ENCODE peak calls at places on chromosomes 5 and 9, in six cellular contexts. N is IMR-90, M is trophoblast cell, F is H1, Y is mesendoderm, J is H9. H is an unnamed sample.
A peak's percentile ranks its signal among the peaks of the same experiment; 100 is the strongest.

GRCh38 chr5:1293997-1294838 is 650 bp downstream of the TERT start:
- DNase-seq in N (no peak), F (peak; percentile 78), J (peak; percentile 66), M (no peak), Y (peak; percentile 40), H (no peak)

GRCh38 chr5:42665857-42666256 is 90.8 kb upstream of the CCDC152 start:
- DNase-seq in M (no peak), J (no peak), Y (no peak), F (no peak), N (no peak), H (no peak)

GRCh38 chr5:172133359-172134029 is 54.5 kb downstream of the STK10 start:
- DNase-seq in Y (peak; percentile 72), N (peak; percentile 92), J (no peak), M (peak; percentile 97), F (no peak), H (peak; percentile 91)

GRCh38 chr9:116464987-116465571 is 222.0 kb upstream of the TRIM32 start:
- DNase-seq in M (no peak), N (no peak), Y (no peak), F (no peak), J (no peak), H (no peak)

GRCh38 chr5:32144637-32145207 is 29.4 kb downstream of the GOLPH3 start:
- DNase-seq in N (no peak), F (no peak), J (no peak), Y (no peak), M (no peak), H (no peak)

GRCh38 chr9:120875954-120876841 is 790 bp downstream of the PHF19 start:
- DNase-seq in J (peak; percentile 83), M (peak; percentile 26), F (peak; percentile 85), Y (peak; percentile 72), N (peak; percentile 85), H (peak; percentile 87)

GRCh38 chr9:20662156-20662555 is 21.9 kb upstream of the FOCAD start:
- DNase-seq in N (no peak), J (no peak), F (no peak), Y (no peak), M (no peak), H (no peak)

GRCh38 chr5:154191467-154192261 is 1.1 kb downstream of the GALNT10 start:
- DNase-seq in M (no peak), F (no peak), Y (no peak), J (no peak), N (peak; percentile 59), H (peak; percentile 62)

GRCh38 chr9:84136119-84136868 is 155.7 kb downstream of the RMI1 start:
- DNase-seq in J (no peak), Y (peak; percentile 22), N (peak; percentile 29), M (peak; percentile 44), F (no peak), H (peak; percentile 78)

DNA sequence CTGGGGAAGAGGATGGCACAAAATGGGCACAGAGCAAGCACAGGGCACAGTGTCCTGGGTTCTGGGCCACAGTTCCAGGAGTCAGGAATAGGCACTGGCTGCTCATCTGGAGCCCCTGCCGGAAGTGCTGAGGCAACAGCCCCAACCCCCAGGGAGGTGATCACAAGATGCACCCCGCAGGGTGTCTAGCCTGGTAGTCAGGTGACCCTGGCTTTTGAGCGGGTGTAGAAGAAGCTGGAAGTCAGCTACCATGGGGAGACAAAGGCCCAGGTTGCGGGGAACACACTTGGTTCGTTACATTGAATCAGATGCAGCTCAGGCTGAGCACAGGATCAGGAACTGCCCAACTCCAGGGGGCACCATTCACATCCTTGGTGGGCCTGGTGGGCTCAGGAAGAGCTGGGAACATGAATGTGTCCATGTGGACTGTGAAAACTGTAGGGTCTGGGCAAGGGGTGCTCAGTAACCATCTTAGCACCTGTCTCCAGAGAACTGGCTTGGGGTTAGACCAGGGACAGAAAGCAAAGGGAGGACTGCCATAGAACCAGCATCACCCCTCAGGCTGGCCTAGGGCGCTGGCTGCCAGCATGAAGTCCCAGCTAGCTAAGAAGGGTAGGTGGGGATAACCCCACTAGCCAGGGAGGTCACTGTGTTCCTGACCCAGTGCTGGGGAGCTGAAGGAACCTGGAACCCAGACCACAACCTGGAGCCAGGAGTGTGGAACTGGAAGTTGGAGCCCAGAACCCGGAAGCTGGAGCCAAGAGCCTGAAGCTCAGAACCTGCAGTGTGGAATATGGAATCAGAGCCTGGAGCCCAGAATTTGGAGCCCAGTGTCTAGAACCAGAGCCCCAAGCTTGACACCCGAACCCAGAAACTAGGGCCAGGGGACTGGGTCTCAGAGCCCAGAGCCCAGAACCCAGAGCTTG is 6.1 kb upstream of the SLC34A1 start:
- DNase-seq in N (no peak), M (no peak), Y (no peak), F (no peak), J (no peak), H (no peak)
- H4K8ac ChIP-seq in N (no peak overlapping the region), M (no peak overlapping the region), Y (no peak overlapping the region), F (peak overlapping the region; percentile 57), J (no peak overlapping the region), H (no peak overlapping the region)

DNA sequence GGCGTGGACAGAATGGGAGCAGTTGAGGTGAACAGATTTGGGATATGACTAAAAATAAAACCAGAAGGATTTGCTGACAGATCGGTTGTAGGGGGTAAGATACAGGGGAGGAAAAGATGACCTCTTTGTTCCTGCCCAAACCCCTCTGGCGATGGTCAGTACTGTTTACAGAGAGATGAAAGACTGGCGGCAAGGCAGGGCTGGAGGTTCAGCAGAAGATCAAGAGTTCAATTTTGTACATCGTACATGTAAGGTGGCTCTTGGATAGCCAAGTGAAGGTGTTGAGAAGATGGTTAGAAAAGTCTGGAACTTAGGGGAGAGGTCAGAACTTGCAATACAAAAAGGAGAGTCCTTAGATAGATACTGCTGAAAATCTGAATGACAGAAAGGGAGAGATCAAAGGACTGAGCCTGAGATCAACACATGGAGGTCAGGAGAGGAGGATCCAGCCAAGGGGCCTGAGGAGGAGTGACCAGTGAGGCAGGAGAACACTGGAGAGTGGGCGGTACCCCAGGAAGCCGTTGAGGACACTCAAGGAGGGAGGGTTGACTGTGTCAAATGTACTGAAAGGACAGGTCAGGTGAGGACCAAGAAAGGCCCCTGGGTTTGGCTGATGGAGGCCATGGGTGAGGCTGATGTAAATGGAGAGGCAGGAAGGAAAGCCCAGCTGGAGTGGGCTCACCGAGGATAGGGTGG is 7.1 kb downstream of the IL4 start:
- DNase-seq in Y (no peak), J (peak; percentile 17), M (no peak), N (no peak), F (no peak), H (no peak)
- H4K8ac ChIP-seq in Y (no peak overlapping the region), J (no peak overlapping the region), M (no peak overlapping the region), N (no peak overlapping the region), F (no peak overlapping the region), H (no peak overlapping the region)

GRCh38 chr5:147509041-147509709 is 693 bp downstream of the DPYSL3 start:
- DNase-seq in M (no peak), J (peak; percentile 53), Y (peak; percentile 50), F (peak; percentile 63), N (peak; percentile 16), H (peak; percentile 43)
- H4K8ac ChIP-seq in M (no peak overlapping the region), J (no peak overlapping the region), Y (no peak overlapping the region), F (peak overlapping the region; percentile 69), N (no peak overlapping the region), H (peak overlapping the region; percentile 10)

GRCh38 chr9:95875305-95876137 is at the start of gene ERCC6L2:
- DNase-seq in M (peak; percentile 96), Y (peak; percentile 100), N (peak; percentile 99), F (peak; percentile 94), J (peak; percentile 98), H (peak; percentile 99)
- H4K8ac ChIP-seq in M (peak within 1 kb of the TSS; percentile 96), Y (peak within 1 kb of the TSS; percentile 92), N (peak within 1 kb of the TSS; percentile 100), F (peak within 1 kb of the TSS; percentile 100), J (no peak within 1 kb of the TSS), H (peak within 1 kb of the TSS; percentile 100)

DNA sequence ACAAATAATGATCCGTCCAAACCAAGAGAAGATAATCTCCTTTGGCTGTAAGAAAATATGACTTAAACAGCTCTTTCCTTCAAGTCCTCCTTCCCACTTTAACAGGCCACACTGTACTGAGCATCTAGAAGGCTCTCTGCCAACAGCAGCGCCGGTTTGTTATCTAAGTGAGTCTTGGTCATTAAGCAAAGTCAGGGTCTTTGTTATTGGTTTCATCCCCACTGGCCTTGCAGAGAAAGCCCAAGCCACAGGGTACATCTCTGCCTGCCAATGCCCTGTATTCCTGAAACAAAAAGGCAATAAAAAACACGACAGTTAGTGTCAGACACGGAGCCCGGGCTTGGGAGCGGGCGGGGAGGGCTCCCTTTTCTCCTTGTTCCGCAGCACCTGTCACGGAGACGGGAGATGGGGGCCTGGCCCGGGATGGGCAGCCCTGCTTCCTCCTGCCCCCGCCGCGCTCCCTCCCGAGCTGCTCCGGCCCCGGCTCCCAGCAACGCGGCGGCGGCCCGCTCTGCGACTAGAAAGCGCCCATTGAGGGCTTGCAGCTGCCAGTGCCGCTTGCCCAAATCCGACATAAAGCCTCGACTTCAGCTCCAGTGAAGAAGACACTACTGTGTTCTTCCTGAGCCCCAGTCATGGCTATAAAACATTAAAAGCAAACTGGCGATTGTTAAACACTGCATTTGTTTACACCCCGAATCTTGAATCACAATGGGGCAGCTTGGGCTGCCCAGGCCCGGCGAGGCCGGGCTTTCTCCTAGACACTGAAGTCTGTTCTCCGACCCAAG is 28.1 kb upstream of the PIK3R1 start:
- DNase-seq in M (no peak), Y (peak; percentile 58), F (peak; percentile 81), N (peak; percentile 22), J (peak; percentile 73), H (peak; percentile 18)
- H4K8ac ChIP-seq in M (peak overlapping the region; percentile 11), Y (no peak overlapping the region), F (peak overlapping the region; percentile 86), N (no peak overlapping the region), J (no peak overlapping the region), H (peak overlapping the region; percentile 88)

DNA sequence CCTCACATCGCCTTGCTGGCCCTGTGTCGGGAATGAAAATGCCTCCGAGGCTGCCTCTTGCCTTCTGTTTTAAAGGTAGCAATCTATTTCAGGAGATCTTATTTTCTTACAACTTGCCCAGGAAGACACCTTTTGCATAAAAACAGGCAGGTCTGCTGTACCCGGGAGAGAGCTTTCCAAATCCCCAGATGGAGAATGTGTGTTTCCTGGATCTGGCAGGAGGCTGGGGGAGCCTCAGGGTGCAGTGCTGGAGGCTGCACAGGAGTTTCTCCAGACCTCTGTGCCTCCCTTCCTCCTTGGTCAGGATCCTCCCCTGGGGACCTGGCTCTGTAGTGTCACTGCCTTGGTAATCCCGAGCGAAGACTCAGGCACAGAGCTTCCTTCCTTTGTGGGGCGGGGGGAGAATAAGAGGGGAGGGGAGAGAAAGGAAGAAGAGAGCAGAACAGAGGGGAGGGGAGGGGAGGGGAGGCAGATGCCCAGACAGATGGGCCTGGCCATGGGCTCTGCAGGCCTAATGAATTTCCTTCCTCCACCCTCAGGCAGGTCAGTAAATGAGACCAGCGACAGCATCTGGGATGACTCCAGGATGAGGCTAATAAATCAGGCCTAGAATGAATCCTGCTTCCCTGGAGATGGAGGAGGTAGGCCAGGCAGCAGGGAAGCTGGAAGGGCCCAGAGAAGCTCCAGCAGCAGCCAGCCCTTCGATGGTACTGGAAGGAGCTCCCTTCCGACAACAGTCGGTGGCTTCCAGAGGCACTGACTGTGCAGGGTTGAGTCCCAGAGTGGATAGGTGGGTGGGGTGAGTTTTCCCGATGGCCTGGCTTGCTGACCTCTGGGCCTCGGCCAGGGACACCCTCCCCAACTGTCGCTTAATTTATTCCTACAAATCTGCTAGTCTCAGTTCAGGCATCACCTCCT is 104.2 kb upstream of the BOD1 start:
- DNase-seq in N (no peak), J (no peak), F (no peak), Y (peak; percentile 32), M (no peak), H (no peak)
- H4K8ac ChIP-seq in N (no peak overlapping the region), J (no peak overlapping the region), F (no peak overlapping the region), Y (no peak overlapping the region), M (peak overlapping the region; percentile 50), H (no peak overlapping the region)

GRCh38 chr5:145957388-145957787 is 21.0 kb downstream of the SH3RF2 start:
- DNase-seq in J (no peak), F (no peak), M (no peak), N (no peak), Y (no peak), H (no peak)
- H4K8ac ChIP-seq in J (no peak overlapping the region), F (no peak overlapping the region), M (no peak overlapping the region), N (no peak overlapping the region), Y (no peak overlapping the region), H (no peak overlapping the region)

GRCh38 chr5:176647030-176647869 is at the start of gene TSPAN17:
- DNase-seq in J (peak; percentile 99), Y (peak; percentile 99), M (peak; percentile 100), F (peak; percentile 100), N (peak; percentile 98), H (peak; percentile 98)
- H4K8ac ChIP-seq in J (no peak within 1 kb of the TSS), Y (peak within 1 kb of the TSS; percentile 7), M (peak within 1 kb of the TSS; percentile 92), F (peak within 1 kb of the TSS; percentile 96), N (peak within 1 kb of the TSS; percentile 99), H (peak within 1 kb of the TSS; percentile 99)

H was measured in mesenchymal stem cell.